ENCODE peak calls at places on chromosomes 11 and 22, in eight cellular contexts. F is ovary, R is suprapubic skin, D is endothelial cell of umbilical vein, K is K562, W is tibial nerve, X is Peyer's patch, O is A549. L is an unnamed sample.

GRCh38 chr11:74442601-74443000 is 24.7 kb downstream of the KCNE3 start:
- DNase-seq in D (no peak), R (no peak), K (no peak), X (no peak), W (no peak), F (no peak), O (no peak), L (no peak)

GRCh38 chr11:126824035-126824607 is 176.4 kb downstream of the KIRREL3 start:
- DNase-seq in F (no peak), X (no peak), D (no peak), K (no peak), O (no peak), W (no peak), R (no peak), L (no peak)

GRCh38 chr11:32259641-32260081 is 168.8 kb downstream of the RCN1 start:
- DNase-seq in K (no peak), D (no peak), R (no peak), W (peak; percentile 18), F (peak; percentile 33), X (no peak), O (no peak), L (no peak)

GRCh38 chr22:20571078-20571503 is 63.7 kb downstream of the MED15 start:
- DNase-seq in X (no peak), O (no peak), K (no peak), D (no peak), F (no peak), W (no peak), R (no peak), L (peak; percentile 71)

GRCh38 chr11:94851864-94852581 is 83.9 kb downstream of the AMOTL1 start:
- DNase-seq in X (no peak), K (no peak), F (no peak), R (no peak), D (no peak), O (no peak), W (no peak), L (no peak)

GRCh38 chr11:63919267-63920125 is 2.5 kb upstream of the RCOR2 start:
- DNase-seq in R (no peak), F (no peak), K (peak; percentile 62), X (no peak), W (no peak), D (no peak), O (no peak), L (no peak)

GRCh38 chr11:92556435-92556834 is 331.8 kb downstream of the FAT3 start:
- DNase-seq in W (no peak), R (no peak), D (no peak), K (no peak), O (no peak), F (no peak), X (no peak), L (no peak)

GRCh38 chr11:88538088-88538487 is 200.6 kb upstream of the CTSC start:
- DNase-seq in W (no peak), F (no peak), D (peak; percentile 42), X (no peak), R (no peak), O (peak; percentile 29), K (no peak), L (no peak)

GRCh38 chr11:120978701-120979100 is 45.2 kb upstream of the TBCEL start:
- DNase-seq in X (no peak), R (no peak), W (no peak), F (no peak), D (no peak), O (no peak), K (no peak), L (no peak)

GRCh38 chr11:33861911-33862310 is 30.0 kb downstream of the LMO2 start:
- DNase-seq in R (no peak), D (no peak), X (no peak), F (no peak), K (no peak), O (no peak), W (no peak), L (peak; percentile 29)

GRCh38 chr11:70233511-70233919 is 30.4 kb downstream of the FADD start:
- DNase-seq in R (no peak), F (no peak), O (peak; percentile 95), X (no peak), K (peak; percentile 44), W (no peak), D (peak; percentile 79), L (no peak)

GRCh38 chr11:22670803-22671202 is 4.4 kb downstream of the GAS2 start:
- DNase-seq in K (no peak), D (peak; percentile 44), X (no peak), R (no peak), O (no peak), F (no peak), W (no peak), L (no peak)
- TF ChIP-seq CTCF in K (peak; percentile 23), D (no peak), X (no peak), R (no peak), O (peak; percentile 16), F (no peak), W (no peak), L (no peak)

DNA sequence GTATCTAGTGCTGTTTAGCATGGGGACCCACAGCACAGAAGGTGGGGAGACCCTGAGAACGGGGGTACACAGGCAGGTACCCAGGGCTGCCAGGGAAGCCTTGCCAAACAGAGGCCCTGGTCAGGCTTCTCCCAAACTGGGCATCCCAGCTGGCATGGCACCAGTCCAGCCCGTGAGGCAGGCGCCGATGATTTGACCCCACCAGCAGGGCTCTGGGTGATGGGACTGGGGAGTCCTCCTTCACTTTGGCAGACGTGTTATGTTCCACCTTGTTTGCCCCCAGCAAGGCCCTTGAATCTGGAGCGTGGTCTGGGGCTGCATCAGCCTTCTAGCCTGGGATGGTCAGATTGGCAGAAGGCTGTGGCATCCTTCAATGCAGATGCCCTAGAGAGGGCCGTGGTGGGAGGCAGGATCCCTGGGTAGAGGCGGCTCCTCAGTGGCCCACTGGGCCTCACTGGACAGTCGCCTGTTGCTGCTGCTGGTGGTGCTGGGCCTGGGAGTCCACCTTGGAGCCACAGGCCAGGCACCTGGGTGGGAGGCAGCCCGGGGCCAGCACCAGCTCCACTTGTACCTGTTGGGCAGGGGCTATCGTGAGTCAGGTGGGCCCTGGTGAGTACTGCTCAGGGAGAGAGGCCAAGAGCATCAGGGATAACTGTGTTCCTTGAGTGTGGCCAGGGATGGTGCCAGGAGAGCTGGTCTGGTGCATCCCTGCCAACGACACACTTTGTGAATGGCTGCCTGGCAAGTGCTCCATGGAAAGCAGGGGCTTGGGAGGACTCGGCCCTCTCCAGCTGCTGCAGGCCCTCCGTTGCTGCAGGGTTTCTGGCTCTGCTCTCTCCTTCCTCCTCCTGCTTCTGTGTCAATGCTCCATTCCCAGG is 3.3 kb downstream of the ADORA2A start:
- DNase-seq in D (no peak), R (no peak), X (no peak), O (no peak), K (no peak), F (no peak), W (no peak), L (peak; percentile 79)
- H3K4me1 ChIP-seq in D (peaks cover 18% of the 10 kb centered on the region), R (peaks cover 43% of the 10 kb centered on the region), X (peaks cover 80% of the 10 kb centered on the region), O (no peaks in the 10 kb centered on the region), K (peaks cover 35% of the 10 kb centered on the region), F (peaks cover 10% of the 10 kb centered on the region), W (peaks cover 47% of the 10 kb centered on the region), L (peaks cover 100% of the 10 kb centered on the region)

GRCh38 chr11:78417888-78418583 is 416 bp upstream of the GAB2 start:
- DNase-seq in O (peak; percentile 64), F (peak; percentile 86), K (peak; percentile 90), D (peak; percentile 73), R (peak; percentile 90), X (peak; percentile 77), W (peak; percentile 63), L (peak; percentile 96)
- TF ChIP-seq POLR2A in O (peak; percentile 18), F (peak; percentile 76), K (peak; percentile 72), D (peak; percentile 81), R (peak; percentile 87), X (peak; percentile 61), W (peak; percentile 90), L (peak; percentile 44)

GRCh38 chr11:85170184-85170583 is 457.0 kb downstream of the DLG2 start:
- DNase-seq in X (no peak), O (peak; percentile 10), F (no peak), W (no peak), D (no peak), R (no peak), K (no peak), L (no peak)

GRCh38 chr11:85167038-85167437 is 460.1 kb downstream of the DLG2 start:
- DNase-seq in D (no peak), O (no peak), F (no peak), R (no peak), X (no peak), W (no peak), K (no peak), L (no peak)

GRCh38 chr11:85164743-85165142 is 462.4 kb downstream of the DLG2 start:
- DNase-seq in X (no peak), R (no peak), W (no peak), F (no peak), O (no peak), K (no peak), D (no peak), L (no peak)

GRCh38 chr11:85167471-85167870 is 459.7 kb downstream of the DLG2 start:
- DNase-seq in K (no peak), O (no peak), R (no peak), F (no peak), W (no peak), X (no peak), D (no peak), L (no peak)

DNA sequence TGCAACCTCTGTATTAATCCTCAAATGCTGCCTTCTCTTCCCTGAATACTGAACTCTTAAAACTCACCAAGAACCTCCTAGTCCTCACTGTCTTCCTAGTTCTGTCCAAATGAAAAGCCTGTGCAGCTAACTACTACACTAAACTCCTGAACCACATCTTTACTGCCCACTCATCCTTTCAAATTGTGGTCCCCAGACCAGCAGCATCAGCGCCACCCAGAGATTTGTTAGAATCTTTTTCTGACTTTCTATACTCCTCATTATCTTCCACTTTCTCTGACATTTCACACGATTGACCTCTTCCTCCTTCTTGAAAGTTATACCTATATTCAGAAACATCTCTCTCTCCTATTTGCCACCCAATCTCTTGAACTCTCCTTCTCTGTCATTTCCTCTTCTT is 461.3 kb downstream of the DLG2 start:
- DNase-seq in R (no peak), X (no peak), D (no peak), K (no peak), F (no peak), W (no peak), O (no peak), L (no peak)
- TF ChIP-seq CTCF in R (no peak), X (no peak), D (no peak), K (no peak), F (no peak), W (no peak), O (no peak), L (no peak)

DNA sequence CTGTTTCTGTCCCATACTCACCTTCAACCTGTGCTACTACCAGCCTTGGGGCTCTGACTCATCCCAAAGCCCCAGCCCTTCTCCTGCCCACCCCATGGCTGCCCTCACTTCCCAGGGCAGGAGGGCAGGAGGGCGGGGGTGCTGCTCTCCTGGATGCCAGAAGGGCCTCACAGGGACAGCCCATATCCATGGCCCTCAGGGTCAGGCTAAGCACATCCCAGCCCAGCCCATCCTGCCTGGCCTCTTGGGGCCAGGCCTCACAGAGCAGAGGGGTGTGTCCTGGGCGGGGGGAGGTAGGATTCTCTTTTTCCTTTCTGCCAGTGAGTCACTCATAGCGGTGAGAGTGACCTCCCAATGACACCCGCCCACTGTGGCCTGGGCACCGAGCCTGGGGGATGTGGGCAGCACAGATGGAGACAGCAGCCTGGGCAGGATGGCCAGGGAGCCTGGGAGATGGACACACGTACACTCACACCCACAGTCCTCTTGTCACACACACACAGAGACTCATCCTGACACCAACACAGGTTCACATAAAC is 2.4 kb downstream of the LTBP3 start:
- DNase-seq in O (peak; percentile 67), D (peak; percentile 71), X (no peak), W (no peak), R (no peak), F (no peak), K (no peak), L (peak; percentile 85)
- H3K4me1 ChIP-seq in O (peaks cover 76% of the 10 kb centered on the region), D (peaks cover 48% of the 10 kb centered on the region), X (peaks cover 26% of the 10 kb centered on the region), W (peaks cover 91% of the 10 kb centered on the region), R (peaks cover 90% of the 10 kb centered on the region), F (peaks cover 28% of the 10 kb centered on the region), K (peaks cover 92% of the 10 kb centered on the region), L (peaks cover 59% of the 10 kb centered on the region)

L was measured in spleen.